ENCODE peak calls at places on chromosome 5, in four cellular contexts. Z is GM12865; A is colonic mucosa; Q is CD8-positive, alpha-beta T cell. R is an unnamed sample.

GRCh38 chr5:141513627-141514329 is 24.9 kb downstream of the PCDHGC5 start:
- DNase-seq in A (peak), Q (peak), Z (peak), R (peak)

GRCh38 chr5:154690488-154690887 is 64.7 kb upstream of the LARP1 start:
- DNase-seq in A (no peak), Q (no peak), Z (no peak), R (no peak)

GRCh38 chr5:61416410-61416809 is 84.4 kb downstream of the ZSWIM6 start:
- DNase-seq in Q (no peak), A (no peak), Z (no peak), R (no peak)

GRCh38 chr5:169013846-169014245 is 287.1 kb downstream of the SLIT3 start:
- DNase-seq in Q (no peak), A (no peak), Z (no peak), R (no peak)

GRCh38 chr5:103472820-103473219 is 89.8 kb downstream of the NUDT12 start:
- DNase-seq in Q (no peak), Z (no peak), A (no peak), R (peak)

GRCh38 chr5:1052076-1052475 is 43.5 kb downstream of the NKD2 start:
- DNase-seq in Q (no peak), Z (no peak), A (no peak), R (no peak)

GRCh38 chr5:131242728-131243255 is 21.1 kb upstream of the CDC42SE2 start:
- DNase-seq in Q (no peak), Z (no peak), A (peak), R (peak)

GRCh38 chr5:57176350-57176857 is 2.5 kb downstream of the GPBP1 start:
- DNase-seq in A (no peak), Z (peak), Q (no peak), R (peak)

GRCh38 chr5:93381057-93381456 is 200.0 kb downstream of the NR2F1-AS1 start:
- DNase-seq in Z (no peak), Q (no peak), A (no peak), R (peak)

GRCh38 chr5:113053614-113054013 is 77.0 kb downstream of the DCP2 start:
- DNase-seq in Z (no peak), Q (no peak), A (no peak), R (peak)

GRCh38 chr5:91598216-91598615 is 215.1 kb upstream of the ARRDC3 start:
- DNase-seq in Z (no peak), Q (no peak), A (no peak), R (no peak)

GRCh38 chr5:16539169-16539666 is 73.6 kb upstream of the ZNF622 start:
- DNase-seq in Q (no peak), Z (no peak), A (peak), R (peak)

GRCh38 chr5:128427901-128428300 is 110.1 kb downstream of the FBN2 start:
- DNase-seq in Q (no peak), A (no peak), Z (no peak), R (no peak)

GRCh38 chr5:141960018-141960417 is 2.0 kb upstream of the PCDH12 start:
- DNase-seq in Q (peak), Z (no peak), A (no peak), R (no peak)

GRCh38 chr5:131218392-131218791 is 45.5 kb upstream of the CDC42SE2 start:
- DNase-seq in Z (peak), A (no peak), Q (no peak), R (peak)

GRCh38 chr5:81838307-81838906 is 87.5 kb upstream of the SSBP2 start:
- DNase-seq in Q (no peak), A (peak), Z (peak), R (peak)

GRCh38 chr5:158948376-158948775 is 151.3 kb downstream of the EBF1 start:
- DNase-seq in Z (no peak), A (no peak), Q (no peak), R (no peak)

GRCh38 chr5:171848487-171848886 is 62.9 kb downstream of the SMIM23 start:
- DNase-seq in Z (no peak), Q (no peak), A (no peak), R (no peak)

GRCh38 chr5:132813599-132814440 is 718 bp downstream of the SOWAHA start:
- DNase-seq in Q (no peak), A (peak), Z (peak), R (no peak)

GRCh38 chr5:39384271-39384670 is 20.0 kb upstream of the C9 start:
- DNase-seq in Z (no peak), Q (no peak), A (no peak), R (no peak)

GRCh38 chr5:74145904-74146303 is 494.6 kb downstream of the ENC1 start:
- DNase-seq in Q (no peak), Z (no peak), A (no peak), R (no peak)

GRCh38 chr5:139660916-139661814 is 13.0 kb downstream of the CXXC5 start:
- DNase-seq in A (peak), Z (peak), Q (peak), R (peak)

GRCh38 chr5:151772029-151772867 is 494 bp downstream of the G3BP1 start:
- DNase-seq in A (peak), Z (peak), Q (peak), R (peak)

GRCh38 chr5:89351232-89351631 is 468.2 kb upstream of the MEF2C start:
- DNase-seq in Q (no peak), Z (no peak), A (no peak), R (peak)

GRCh38 chr5:95959051-95959963 is 2.3 kb downstream of the ELL2 start:
- DNase-seq in Q (no peak), Z (peak), A (no peak), R (peak)

GRCh38 chr5:95958308-95959014 is 3.2 kb downstream of the ELL2 start:
- DNase-seq in Q (no peak), Z (peak), A (no peak), R (peak)

GRCh38 chr5:95960802-95961616 is 642 bp downstream of the ELL2 start:
- DNase-seq in Q (peak), Z (peak), A (peak), R (peak)

GRCh38 chr5:95961617-95962474 is at the start of gene ELL2:
- DNase-seq in A (peak), Q (peak), Z (peak), R (peak)

GRCh38 chr5:95959964-95960801 is 1.5 kb downstream of the ELL2 start:
- DNase-seq in Q (no peak), A (peak), Z (peak), R (peak)
- TF ChIP-seq CTCF in Q (no peak), A (no peak), Z (no peak), R (no peak)

GRCh38 chr5:100889896-100890295 is 13.2 kb downstream of the ST8SIA4 start:
- DNase-seq in A (no peak), Z (no peak), Q (no peak), R (no peak)

GRCh38 chr5:100890514-100891008 is 12.5 kb downstream of the ST8SIA4 start:
- DNase-seq in A (no peak), Z (peak), Q (no peak), R (no peak)

DNA sequence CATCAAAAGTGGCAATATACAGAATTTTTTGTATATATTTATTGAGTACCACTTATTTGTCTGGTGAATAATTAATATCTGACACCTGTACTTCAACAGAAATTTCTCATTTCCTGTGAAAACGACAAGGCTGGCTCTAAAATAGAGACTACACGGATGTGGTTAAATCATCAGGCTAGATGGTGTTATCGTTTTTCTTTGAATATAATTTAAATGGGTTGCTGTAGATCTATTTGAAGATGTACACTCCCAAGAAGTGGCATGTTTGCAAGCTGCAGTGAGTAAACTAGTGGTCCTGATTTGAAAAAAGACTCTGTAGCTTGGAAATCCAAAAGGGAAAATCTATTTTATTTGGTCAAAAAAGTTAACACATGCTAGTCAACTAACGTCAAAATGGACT is 13.9 kb downstream of the ST8SIA4 start:
- DNase-seq in A (no peak), Q (no peak), Z (peak), R (no peak)
- H3K4me3 ChIP-seq in A (no peak), Q (peak), Z (no peak), R (no peak)

GRCh38 chr5:34656001-34656699 is at the start of gene RAI14:
- DNase-seq in A (peak), Q (no peak), Z (peak), R (peak)
- TF ChIP-seq CTCF in A (no peak), Q (no peak), Z (peak), R (no peak)

DNA sequence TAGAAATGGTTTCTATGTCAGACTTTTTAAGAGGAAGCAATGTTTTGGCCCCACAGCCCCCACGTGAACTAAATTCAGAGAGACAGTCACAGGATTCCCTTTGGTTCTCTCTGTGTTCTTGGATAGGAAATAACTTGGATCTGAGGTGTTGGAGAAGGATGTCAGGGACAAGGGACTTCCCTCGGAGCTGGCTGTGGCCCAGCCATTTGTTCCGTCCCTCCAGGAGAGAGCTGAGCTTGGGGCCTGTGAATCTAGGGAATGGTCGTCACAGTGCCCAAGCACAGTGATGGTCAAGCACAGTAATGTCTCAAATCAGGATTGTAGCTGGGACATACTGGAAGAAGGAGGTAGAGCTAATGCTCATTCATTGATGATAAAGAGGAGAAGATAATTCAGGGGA is 2.0 kb downstream of the C7 start:
- DNase-seq in Z (no peak), A (no peak), Q (no peak), R (no peak)
- H3K4me3 ChIP-seq in Z (no peak), A (no peak), Q (no peak), R (no peak)

DNA sequence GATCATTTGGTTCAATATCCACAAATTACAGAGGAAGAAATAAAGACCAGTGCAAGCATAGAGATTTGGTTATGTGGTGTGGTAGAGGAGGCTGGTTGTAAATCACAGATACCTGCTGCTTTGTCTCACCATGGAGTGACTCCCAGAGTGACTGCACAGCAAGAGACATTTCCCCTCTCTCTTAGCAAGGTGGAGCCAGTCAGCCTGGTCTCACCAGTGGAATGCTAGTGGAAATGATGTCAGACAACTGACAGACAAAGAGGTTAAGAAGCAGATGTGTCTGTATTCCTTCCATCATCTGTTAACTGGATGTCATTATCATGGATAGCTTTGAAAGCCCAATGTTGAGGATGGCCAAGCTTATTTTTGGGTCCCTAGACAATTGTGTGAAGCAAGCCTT is 509.4 kb upstream of the SEMA6A start:
- DNase-seq in Q (no peak), A (no peak), Z (no peak), R (no peak)
- TF ChIP-seq CTCF in Q (no peak), A (no peak), Z (no peak), R (no peak)

R was measured in fibroblast of mammary gland.